ENCODE peak calls at places on chromosome 15, in four cellular contexts. G, N, V and Q are unnamed samples.

GRCh38 chr15:101355678-101356464 is 60.8 kb upstream of the SNRPA1 start:
- DNase-seq in G (no peak), N (no peak), V (no peak), Q (no peak)

GRCh38 chr15:75639191-75639708 is 774 bp downstream of the IMP3 start:
- DNase-seq in G (no peak), N (peak), V (no peak), Q (no peak)

GRCh38 chr15:98277602-98278001 is 317.1 kb downstream of the ARRDC4 start:
- DNase-seq in G (no peak), N (no peak), V (no peak), Q (no peak)

GRCh38 chr15:69080203-69080957 is 65.9 kb downstream of the NOX5 start:
- DNase-seq in G (no peak), N (peak), V (no peak), Q (peak)

GRCh38 chr15:51414256-51414860 is 72.9 kb downstream of the GLDN start:
- DNase-seq in G (no peak), N (no peak), V (no peak), Q (no peak)

GRCh38 chr15:71595846-71596553 is 214.4 kb upstream of the NR2E3 start:
- DNase-seq in G (no peak), N (no peak), V (no peak), Q (no peak)

GRCh38 chr15:61184431-61184830 is 44.7 kb downstream of the RORA start:
- DNase-seq in G (no peak), N (no peak), V (no peak), Q (no peak)

GRCh38 chr15:74414603-74415338 is 19.0 kb downstream of the SEMA7A start:
- DNase-seq in G (no peak), N (no peak), V (no peak), Q (no peak)

GRCh38 chr15:64911317-64912186 is at the start of gene ANKDD1A:
- DNase-seq in G (no peak), N (peak), V (peak), Q (peak)

GRCh38 chr15:99423186-99424130 is 142.3 kb upstream of the MEF2A start:
- DNase-seq in G (no peak), N (no peak), V (no peak), Q (no peak)

GRCh38 chr15:42590619-42591237 is 15.3 kb downstream of the STARD9 start:
- DNase-seq in G (no peak), N (no peak), V (no peak), Q (no peak)

GRCh38 chr15:77627581-77627980 is 5.1 kb downstream of the LINGO1 start:
- DNase-seq in G (no peak), N (no peak), V (no peak), Q (no peak)
- H3K27ac ChIP-seq in G (peak), N (no peak), V (no peak), Q (no peak)

GRCh38 chr15:81165565-81165964 is 31.1 kb upstream of the IL16 start:
- DNase-seq in G (no peak), N (no peak), V (no peak), Q (peak)

GRCh38 chr15:81166949-81167816 is 29.5 kb upstream of the IL16 start:
- DNase-seq in G (no peak), N (no peak), V (peak), Q (no peak)

GRCh38 chr15:81161215-81161673 is 27.2 kb downstream of the CFAP161 start:
- DNase-seq in G (no peak), N (no peak), V (no peak), Q (no peak)

GRCh38 chr15:81161851-81162250 is 27.8 kb downstream of the CFAP161 start:
- DNase-seq in G (no peak), N (no peak), V (no peak), Q (no peak)

DNA sequence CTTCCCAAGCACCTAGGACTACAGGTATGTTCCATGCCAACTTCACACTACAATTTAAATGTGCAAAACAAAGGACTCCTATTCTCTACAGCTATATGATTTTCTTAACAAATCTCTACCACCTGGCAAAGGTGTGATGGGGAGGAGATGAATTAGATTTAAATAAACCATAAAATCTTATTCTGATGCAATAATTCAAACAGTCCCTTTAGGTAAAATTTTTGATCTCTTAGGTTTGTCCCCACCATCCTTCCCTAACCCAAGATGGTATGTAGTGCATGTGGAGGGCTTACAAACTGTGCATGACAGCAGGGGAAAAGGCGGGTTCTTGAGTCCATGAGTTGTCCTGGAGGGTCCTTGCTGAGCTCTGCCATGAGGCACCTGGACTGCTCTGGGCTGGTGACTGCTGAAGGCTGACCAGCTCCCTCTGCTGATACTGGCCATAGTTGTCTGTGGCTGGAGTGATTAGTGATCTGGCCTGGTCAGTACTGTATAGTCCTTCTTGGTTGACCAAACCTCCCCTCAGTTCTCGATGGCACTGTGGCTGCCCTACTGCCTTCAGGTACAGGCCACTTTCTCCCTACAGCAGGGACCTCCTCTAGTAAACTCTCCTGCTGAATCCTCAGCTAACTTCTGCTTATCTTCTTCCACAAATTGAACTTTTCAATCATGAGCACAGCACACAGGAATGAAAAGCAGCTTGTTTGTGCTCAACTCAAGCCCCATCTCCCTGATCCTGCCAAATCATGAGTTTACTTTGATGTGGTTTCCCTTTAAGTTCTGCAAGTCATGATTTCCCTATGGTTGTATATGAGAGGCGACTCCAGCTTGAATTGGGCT is 30.1 kb downstream of the CFAP161 start:
- DNase-seq in G (no peak), N (no peak), V (peak), Q (no peak)
- TF ChIP-seq CTCF in G (peak), N (no peak), V (peak), Q (no peak)

GRCh38 chr15:66928101-66928500 is 137.3 kb upstream of the SMAD3 start:
- DNase-seq in G (no peak), N (no peak), V (no peak), Q (no peak)
- H3K27ac ChIP-seq in G (no peak), N (no peak), V (no peak), Q (no peak)

GRCh38 chr15:79208179-79208578 is 74.3 kb upstream of the ANKRD34C start:
- DNase-seq in G (no peak), N (peak), V (no peak), Q (no peak)
- TF ChIP-seq CTCF in G (peak), N (peak), V (no peak), Q (no peak)

GRCh38 chr15:89480505-89480904 is 15.9 kb downstream of the RHCG start:
- DNase-seq in G (no peak), N (no peak), V (no peak), Q (no peak)
- H3K27ac ChIP-seq in G (no peak), N (no peak), V (no peak), Q (no peak)

GRCh38 chr15:67511606-67512005 is 9.3 kb upstream of the C15orf61 start:
- DNase-seq in G (no peak), N (no peak), V (no peak), Q (no peak)

GRCh38 chr15:67512140-67512539 is 8.8 kb upstream of the C15orf61 start:
- DNase-seq in G (no peak), N (no peak), V (no peak), Q (no peak)

GRCh38 chr15:67512933-67513714 is 7.8 kb upstream of the C15orf61 start:
- DNase-seq in G (no peak), N (no peak), V (no peak), Q (no peak)

GRCh38 chr15:67515557-67515956 is 5.4 kb upstream of the C15orf61 start:
- DNase-seq in G (no peak), N (no peak), V (no peak), Q (no peak)

DNA sequence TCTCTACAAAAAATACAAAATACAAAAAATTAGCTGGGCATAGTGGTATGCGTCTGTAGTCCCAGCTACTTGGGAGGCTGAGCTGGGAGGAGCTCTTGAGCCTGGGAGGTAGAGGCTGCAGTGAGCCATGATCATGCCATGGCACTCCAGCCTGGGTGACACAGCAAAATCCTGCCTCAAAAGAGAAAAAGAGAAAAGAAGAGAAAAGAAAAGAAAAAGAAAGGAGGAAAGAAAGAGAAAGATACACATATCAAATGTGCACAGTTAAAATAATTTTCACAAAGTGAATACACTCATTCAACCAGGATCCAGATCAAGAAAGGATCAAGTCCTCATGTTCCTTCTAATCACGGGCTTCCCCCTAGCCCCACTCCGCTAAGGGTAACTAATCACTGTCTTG is 5.8 kb upstream of the C15orf61 start:
- DNase-seq in G (no peak), N (no peak), V (no peak), Q (no peak)
- TF ChIP-seq CTCF in G (no peak), N (no peak), V (no peak), Q (no peak)

GRCh38 chr15:67761343-67761742 is 64.0 kb upstream of the SKOR1 start:
- DNase-seq in G (no peak), N (no peak), V (no peak), Q (no peak)
- H3K27ac ChIP-seq in G (no peak), N (no peak), V (no peak), Q (no peak)

DNA sequence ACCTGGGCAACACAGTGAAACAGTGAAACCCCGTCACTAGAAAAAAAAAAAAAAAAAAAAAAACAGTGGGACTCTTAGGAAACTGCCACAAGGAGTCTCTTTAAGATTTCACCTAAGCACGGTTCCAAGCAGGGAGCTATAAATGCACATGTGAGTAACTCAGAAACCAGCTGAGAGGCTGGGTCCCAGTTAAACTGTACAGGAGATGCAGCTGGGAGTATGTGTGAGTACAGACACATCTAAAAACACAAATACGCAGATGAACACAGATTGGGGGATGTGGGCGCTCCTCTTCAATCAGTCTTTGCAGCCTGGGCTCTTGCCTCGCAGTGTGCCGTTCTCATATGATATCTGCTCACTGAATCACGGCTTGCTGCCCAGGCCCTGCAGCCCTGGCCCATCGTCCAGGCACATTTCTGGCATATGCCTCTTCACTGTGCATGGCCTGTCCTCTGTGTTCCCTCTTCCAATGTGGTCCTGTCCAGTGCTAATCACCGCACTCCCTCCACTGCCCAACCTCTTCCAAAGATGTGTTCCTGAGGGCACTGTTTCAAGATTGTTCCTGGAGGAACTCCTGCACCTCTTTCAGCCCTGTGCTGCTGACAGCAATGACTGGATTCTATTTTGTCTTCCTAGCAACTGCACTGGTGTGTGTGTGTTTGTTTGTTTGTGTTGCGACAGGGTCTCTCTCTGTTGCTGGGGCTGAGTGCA is 17.2 kb downstream of the CA12 start:
- DNase-seq in G (no peak), N (no peak), V (no peak), Q (no peak)
- TF ChIP-seq CTCF in G (no peak), N (no peak), V (no peak), Q (no peak)